ENCODE peak calls at places on chromosome 5, in four cellular contexts. X, J, P and A are unnamed samples.

GRCh38 chr5:5659066-5659465 is 236.6 kb downstream of the ICE1 start:
- DNase-seq in X (no peak), J (no peak), P (no peak), A (no peak)

GRCh38 chr5:126814721-126815404 is 37.9 kb downstream of the LMNB1 start:
- DNase-seq in X (peak; percentile 62), J (no peak), P (no peak), A (peak; percentile 46)

GRCh38 chr5:140338918-140339317 is 7.5 kb downstream of the HBEGF start:
- DNase-seq in X (no peak), J (no peak), P (no peak), A (no peak)

GRCh38 chr5:160665460-160665859 is 186.6 kb downstream of the ATP10B start:
- DNase-seq in X (no peak), J (no peak), P (no peak), A (no peak)

GRCh38 chr5:5341531-5342292 is 80.8 kb upstream of the ICE1 start:
- DNase-seq in X (peak; percentile 17), J (no peak), P (no peak), A (peak; percentile 67)

GRCh38 chr5:7873216-7873615 is 4.3 kb downstream of the MTRR start:
- DNase-seq in X (no peak), J (no peak), P (no peak), A (no peak)

GRCh38 chr5:33092719-33093118 is 348.0 kb upstream of the TARS1 start:
- DNase-seq in X (no peak), J (no peak), P (no peak), A (no peak)

GRCh38 chr5:171622010-171622409 is 163.6 kb upstream of the SMIM23 start:
- DNase-seq in X (no peak), J (no peak), P (no peak), A (peak; percentile 40)

GRCh38 chr5:154881986-154882385 is 23.6 kb downstream of the CNOT8 start:
- DNase-seq in X (no peak), J (no peak), P (no peak), A (no peak)

GRCh38 chr5:123719004-123719403 is 207.0 kb downstream of the CSNK1G3 start:
- DNase-seq in X (peak; percentile 61), J (peak; percentile 14), P (no peak), A (no peak)

GRCh38 chr5:133427121-133427777 is 185.1 kb downstream of the FSTL4 start:
- DNase-seq in X (no peak), J (no peak), P (no peak), A (peak; percentile 46)

GRCh38 chr5:150261231-150261630 is 28.3 kb downstream of the CAMK2A start:
- DNase-seq in X (peak; percentile 20), J (no peak), P (no peak), A (no peak)

GRCh38 chr5:148978370-148979103 is 84.3 kb downstream of the SH3TC2 start:
- DNase-seq in X (peak; percentile 83), J (no peak), P (no peak), A (peak; percentile 85)

GRCh38 chr5:77171141-77171910 is 39.2 kb upstream of the PDE8B start:
- DNase-seq in X (no peak), J (no peak), P (no peak), A (no peak)

DNA sequence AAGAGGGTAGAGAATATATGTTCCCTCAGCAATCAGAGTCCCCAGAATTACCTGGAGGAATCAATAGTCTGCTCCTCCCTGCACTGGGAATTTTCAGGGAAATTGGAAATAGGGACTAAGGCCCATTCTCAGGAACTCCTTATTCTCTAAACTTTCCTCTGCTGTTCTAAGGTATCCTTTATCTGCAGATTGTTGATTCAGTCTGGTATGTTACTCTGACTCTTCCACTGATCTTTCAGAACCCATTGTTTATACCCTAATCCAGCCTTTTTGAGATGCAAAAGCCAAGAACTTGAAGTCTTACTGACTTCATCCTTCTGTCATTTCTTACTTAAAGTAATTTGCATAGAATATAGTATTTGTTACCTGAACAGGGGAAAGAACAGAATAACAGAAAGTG is 143.5 kb upstream of the PPP1R2B start:
- DNase-seq in X (no peak), J (no peak), P (no peak), A (no peak)
- TF ChIP-seq CTCF in X (no peak), J (no peak), P (no peak), A (no peak)

GRCh38 chr5:167555771-167556170 is 735.7 kb upstream of the WWC1 start:
- DNase-seq in X (no peak), J (no peak), P (no peak), A (no peak)
- TF ChIP-seq CTCF in X (no peak), J (no peak), P (no peak), A (no peak)

DNA sequence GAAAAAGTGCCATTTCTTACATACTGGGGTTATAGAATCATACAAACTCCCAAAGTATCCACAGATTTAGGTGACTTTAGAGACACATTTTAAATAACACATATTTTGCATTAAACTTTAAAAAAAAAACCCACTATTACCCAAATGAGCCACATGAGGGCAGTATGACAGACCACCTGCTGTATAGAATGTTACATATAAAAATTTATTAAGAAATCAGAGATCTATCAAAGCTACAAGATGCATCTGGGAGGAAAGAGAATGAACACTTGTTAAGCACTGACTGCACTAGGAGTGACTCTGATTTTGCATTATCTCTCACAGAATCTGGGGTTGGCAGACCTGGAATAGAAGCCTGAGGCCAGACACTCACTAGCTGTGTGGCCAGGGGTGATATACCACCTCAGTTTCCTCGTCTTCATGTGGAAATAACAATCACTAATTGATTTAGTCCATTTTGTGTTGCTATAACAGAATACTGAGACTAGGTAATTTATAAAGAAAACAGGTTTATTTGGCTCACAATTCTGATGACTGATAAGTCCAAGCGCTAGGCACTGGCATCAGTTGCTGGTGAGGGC is 98.4 kb downstream of the ARSB start:
- DNase-seq in X (peak; percentile 16), J (no peak), P (no peak), A (peak; percentile 34)
- TF ChIP-seq CTCF in X (peak; percentile 36), J (peak; percentile 48), P (peak; percentile 40), A (peak; percentile 53)

GRCh38 chr5:109246395-109246794 is 163.4 kb downstream of the PJA2 start:
- DNase-seq in X (no peak), J (no peak), P (no peak), A (no peak)
- TF ChIP-seq CTCF in X (no peak), J (no peak), P (no peak), A (no peak)

GRCh38 chr5:179273441-179274145 is 71.7 kb downstream of the ADAMTS2 start:
- DNase-seq in X (no peak), J (no peak), P (peak; percentile 36), A (no peak)

GRCh38 chr5:179276838-179277395 is 68.3 kb downstream of the ADAMTS2 start:
- DNase-seq in X (no peak), J (no peak), P (no peak), A (no peak)

GRCh38 chr5:179275941-179276837 is 69.1 kb downstream of the ADAMTS2 start:
- DNase-seq in X (no peak), J (no peak), P (no peak), A (peak; percentile 72)

GRCh38 chr5:179274321-179275315 is 70.6 kb downstream of the ADAMTS2 start:
- DNase-seq in X (no peak), J (no peak), P (peak; percentile 24), A (no peak)

GRCh38 chr5:179275381-179275878 is 69.8 kb downstream of the ADAMTS2 start:
- DNase-seq in X (no peak), J (no peak), P (no peak), A (no peak)
- TF ChIP-seq CTCF in X (no peak), J (no peak), P (no peak), A (no peak)

GRCh38 chr5:55176176-55176818 is 3.3 kb upstream of the CDC20B start:
- DNase-seq in X (peak; percentile 23), J (peak; percentile 88), P (peak; percentile 74), A (peak; percentile 66)
- TF ChIP-seq CTCF in X (peak; percentile 27), J (no peak), P (peak; percentile 46), A (peak; percentile 10)

GRCh38 chr5:522899-523657 is 1.2 kb downstream of the SLC9A3 start:
- DNase-seq in X (no peak), J (no peak), P (no peak), A (no peak)
- TF ChIP-seq CTCF in X (no peak), J (no peak), P (no peak), A (no peak)